ENCODE peak calls at places on chromosome 22, in four cellular contexts. N is M059J, B is MCF 10A, H is cardiac fibroblast. X is an unnamed sample.

GRCh38 chr22:32281092-32281491 is 25.9 kb upstream of the SLC5A4 start:
- DNase-seq in N (peak), B (peak), H (peak), X (peak)

GRCh38 chr22:37643225-37643847 is 3.9 kb downstream of the SH3BP1 start:
- DNase-seq in N (peak), B (peak), H (peak), X (peak)

GRCh38 chr22:38085501-38085900 is 1.5 kb upstream of the SLC16A8 start:
- DNase-seq in N (no peak), B (no peak), H (no peak), X (no peak)

GRCh38 chr22:49087716-49088660 is 739.7 kb downstream of the BRD1 start:
- DNase-seq in N (no peak), B (no peak), H (no peak), X (no peak)

GRCh38 chr22:47625013-47625385 is 862.5 kb downstream of the TBC1D22A start:
- DNase-seq in N (no peak), B (no peak), H (no peak), X (no peak)

GRCh38 chr22:20583471-20583922 is 76.1 kb downstream of the MED15 start:
- DNase-seq in N (no peak), B (no peak), H (no peak), X (no peak)

GRCh38 chr22:26483043-26483438 is 542 bp downstream of the HPS4 start:
- DNase-seq in N (no peak), B (no peak), H (no peak), X (no peak)

GRCh38 chr22:42279425-42280020 is 9.1 kb upstream of the TCF20 start:
- DNase-seq in N (no peak), B (no peak), H (no peak), X (no peak)

GRCh38 chr22:39214006-39214382 is 30.8 kb downstream of the PDGFB start:
- DNase-seq in N (no peak), B (no peak), H (no peak), X (no peak)

GRCh38 chr22:42328130-42328821 is 57.8 kb upstream of the TCF20 start:
- DNase-seq in N (no peak), B (no peak), H (no peak), X (no peak)

GRCh38 chr22:49667236-49667635 is 160.4 kb downstream of the BRD1 start:
- DNase-seq in N (no peak), B (no peak), H (peak), X (no peak)

GRCh38 chr22:36405671-36406070 is 17.9 kb upstream of the MYH9 start:
- DNase-seq in N (peak), B (peak), H (peak), X (no peak)

GRCh38 chr22:30180616-30181015 is 65.9 kb downstream of the LIF start:
- DNase-seq in N (no peak), B (no peak), H (no peak), X (no peak)

GRCh38 chr22:49955581-49956417 is 4.8 kb upstream of the PIM3 start:
- DNase-seq in N (no peak), B (no peak), H (no peak), X (no peak)

GRCh38 chr22:40289991-40290459 is 56.3 kb upstream of the ADSL start:
- DNase-seq in N (no peak), B (no peak), H (no peak), X (no peak)

GRCh38 chr22:49587987-49588386 is 239.7 kb downstream of the BRD1 start:
- DNase-seq in N (no peak), B (no peak), H (no peak), X (no peak)

GRCh38 chr22:38129021-38129420 is 18.5 kb upstream of the BAIAP2L2 start:
- DNase-seq in N (no peak), B (no peak), H (no peak), X (no peak)

GRCh38 chr22:31286360-31287255 is 5.7 kb downstream of the PIK3IP1 start:
- DNase-seq in N (no peak), B (no peak), H (no peak), X (peak)

GRCh38 chr22:42375982-42376381 is 56.2 kb downstream of the NFAM1 start:
- DNase-seq in N (no peak), B (no peak), H (no peak), X (no peak)

GRCh38 chr22:43060213-43060612 is 29.0 kb downstream of the TTLL1 start:
- DNase-seq in N (no peak), B (peak), H (peak), X (peak)

GRCh38 chr22:44224166-44224565 is 43.4 kb downstream of the PARVG start:
- DNase-seq in N (peak), B (peak), H (no peak), X (no peak)

GRCh38 chr22:44088976-44089570 is 65.0 kb downstream of the PARVB start:
- DNase-seq in N (peak), B (peak), H (peak), X (peak)

GRCh38 chr22:25153961-25154685 is 45.5 kb upstream of the CRYBB3 start:
- DNase-seq in N (peak), B (peak), H (peak), X (peak)

GRCh38 chr22:43305806-43306205 is 37.4 kb downstream of the SCUBE1 start:
- DNase-seq in N (peak), B (no peak), H (no peak), X (no peak)

GRCh38 chr22:22358686-22359085 is 114.1 kb downstream of the VPREB1 start:
- DNase-seq in N (no peak), B (no peak), H (no peak), X (no peak)

GRCh38 chr22:20545681-20546521 is 38.5 kb downstream of the MED15 start:
- DNase-seq in N (no peak), B (no peak), H (no peak), X (no peak)

GRCh38 chr22:48960576-48960975 is 867.1 kb downstream of the BRD1 start:
- DNase-seq in N (no peak), B (no peak), H (no peak), X (no peak)

GRCh38 chr22:28773461-28773867 is 969 bp downstream of the CCDC117 start:
- DNase-seq in N (peak), B (peak), H (peak), X (peak)

GRCh38 chr22:50432131-50432870 is 42.5 kb downstream of the SBF1 start:
- DNase-seq in N (no peak), B (no peak), H (no peak), X (no peak)

GRCh38 chr22:41512421-41513194 is 31.7 kb downstream of the POLR3H start:
- DNase-seq in N (peak), B (peak), H (peak), X (peak)